ENCODE peak calls at places on chromosomes 16 and 17, in eight cellular contexts. Y is GM04503; X is HEK293T; Z is HL-60; L is naive thymus-derived CD8-positive, alpha-beta T cell; T is ELF-1; V is GM12878; I is T-helper 1 cell. H is an unnamed sample.

GRCh38 chr16:22386976-22387375 is 12.6 kb upstream of the CDR2 start:
- DNase-seq in Y (peak; percentile 94), X (peak; percentile 17), Z (no peak), L (no peak), T (no peak), V (no peak), I (no peak), H (no peak)

GRCh38 chr16:89700649-89701424 is 668 bp downstream of the SPATA2L start:
- DNase-seq in Y (no peak), X (peak; percentile 54), Z (peak; percentile 14), L (peak; percentile 57), T (peak; percentile 71), V (no peak), I (peak; percentile 38), H (peak; percentile 82)

GRCh38 chr16:21166561-21166961 is 8.1 kb downstream of the LDAF1 start:
- DNase-seq in Y (no peak), X (no peak), Z (no peak), L (no peak), T (peak; percentile 34), V (no peak), I (no peak), H (no peak)

GRCh38 chr16:6961704-6962103 is 370.9 kb upstream of the RBFOX1 start:
- DNase-seq in Y (no peak), X (no peak), Z (no peak), L (no peak), T (no peak), V (no peak), I (no peak), H (no peak)

GRCh38 chr17:35780876-35781409 is 14.5 kb downstream of the MMP28 start:
- DNase-seq in Y (no peak), X (no peak), Z (no peak), L (no peak), T (peak; percentile 50), V (no peak), I (no peak), H (no peak)

GRCh38 chr16:75027520-75028300 is 28.9 kb downstream of the ZNRF1 start:
- DNase-seq in Y (no peak), X (no peak), Z (no peak), L (no peak), T (no peak), V (no peak), I (no peak), H (no peak)

GRCh38 chr16:10386517-10387377 is 886 bp downstream of the ATF7IP2 start:
- DNase-seq in Y (no peak), X (no peak), Z (peak; percentile 19), L (peak; percentile 19), T (no peak), V (peak; percentile 5), I (no peak), H (no peak)

GRCh38 chr17:1455748-1456599 is at the start of gene CRK:
- DNase-seq in Y (peak; percentile 65), X (peak; percentile 99), Z (peak; percentile 84), L (peak; percentile 96), T (peak; percentile 96), V (peak; percentile 73), I (peak; percentile 99), H (peak; percentile 94)

GRCh38 chr17:50100921-50101345 is 5.8 kb downstream of the PDK2 start:
- DNase-seq in Y (no peak), X (no peak), Z (no peak), L (no peak), T (peak; percentile 23), V (no peak), I (no peak), H (peak; percentile 54)

H was measured in NCI-H69.